ENCODE peak calls at places on chromosomes 7 and 10, in four cellular contexts. Q, P, I and M are unnamed samples.
A peak's percentile ranks its signal among the peaks of the same experiment; 100 is the strongest.

GRCh38 chr7:5677538-5678294 is 103.7 kb downstream of the RNF216 start:
- DNase-seq in Q (peak; percentile 81), P (peak; percentile 75), I (no peak), M (peak; percentile 83)

GRCh38 chr7:144830024-144830785 is 5.6 kb downstream of the TPK1 start:
- DNase-seq in Q (no peak), P (no peak), I (no peak), M (no peak)

GRCh38 chr7:18995270-18995671 is 122.2 kb downstream of the TWIST1 start:
- DNase-seq in Q (peak; percentile 40), P (no peak), I (no peak), M (no peak)

GRCh38 chr10:119199231-119199992 is 8.0 kb upstream of the GRK5 start:
- DNase-seq in Q (peak; percentile 79), P (peak; percentile 85), I (peak; percentile 43), M (peak; percentile 91)

GRCh38 chr10:6047326-6047611 is 14.9 kb downstream of the IL2RA start:
- DNase-seq in Q (no peak), P (no peak), I (no peak), M (no peak)

GRCh38 chr7:22962775-22963358 is 51.1 kb downstream of the HYCC1 start:
- DNase-seq in Q (no peak), P (no peak), I (no peak), M (no peak)

GRCh38 chr10:46550795-46551700 is 5.4 kb downstream of the GPRIN2 start:
- DNase-seq in Q (no peak), P (no peak), I (no peak), M (no peak)

GRCh38 chr7:108613147-108613948 is 43.7 kb downstream of the DNAJB9 start:
- DNase-seq in Q (peak; percentile 50), P (peak; percentile 47), I (peak; percentile 76), M (peak; percentile 63)

GRCh38 chr7:128839751-128840177 is 9.6 kb downstream of the FLNC start:
- DNase-seq in Q (no peak), P (no peak), I (no peak), M (no peak)

GRCh38 chr10:75099952-75100763 is 11.3 kb upstream of the SAMD8 start:
- DNase-seq in Q (peak; percentile 94), P (peak; percentile 91), I (peak; percentile 4), M (peak; percentile 72)

GRCh38 chr7:133294234-133294633 is 41.4 kb downstream of the EXOC4 start:
- DNase-seq in Q (no peak), P (no peak), I (no peak), M (no peak)

GRCh38 chr10:118993214-118993613 is 36.3 kb upstream of the NANOS1 start:
- DNase-seq in Q (no peak), P (no peak), I (no peak), M (no peak)

GRCh38 chr10:1638889-1639418 is 98.4 kb downstream of the ADARB2 start:
- DNase-seq in Q (no peak), P (no peak), I (peak; percentile 92), M (no peak)

GRCh38 chr7:106959753-106960152 is 84.8 kb upstream of the PRKAR2B start:
- DNase-seq in Q (no peak), P (no peak), I (no peak), M (no peak)

GRCh38 chr10:122864901-122865300 is 14.5 kb downstream of the FAM24B start:
- DNase-seq in Q (peak; percentile 37), P (peak; percentile 56), I (no peak), M (peak; percentile 60)

GRCh38 chr7:80876894-80877414 is 41.9 kb downstream of the SEMA3C start:
- DNase-seq in Q (peak; percentile 50), P (peak; percentile 44), I (no peak), M (peak; percentile 25)

GRCh38 chr7:116354546-116355422 is 144.4 kb downstream of the TES start:
- DNase-seq in Q (peak; percentile 82), P (peak; percentile 94), I (no peak), M (peak; percentile 100)

GRCh38 chr10:84308481-84309304 is 19.7 kb upstream of the CCSER2 start:
- DNase-seq in Q (no peak), P (no peak), I (peak; percentile 17), M (peak; percentile 72)

GRCh38 chr10:89301721-89302445 is at the start of gene IFIT2:
- DNase-seq in Q (peak; percentile 50), P (peak; percentile 74), I (peak; percentile 45), M (peak; percentile 76)

GRCh38 chr7:154867068-154867467 is 135.9 kb downstream of the PAXIP1 start:
- DNase-seq in Q (no peak), P (no peak), I (no peak), M (no peak)

GRCh38 chr7:82049442-82049841 is 279.6 kb upstream of the HGF start:
- DNase-seq in Q (no peak), P (no peak), I (no peak), M (peak; percentile 70)